ENCODE peak calls at places on chromosomes 16 and 17, in ten cellular contexts. One of them, this sample, is unnamed.

GRCh38 chr17:70661342-70662222 is 492.2 kb downstream of the KCNJ2 start:
- DNase-seq in ovary: no peak
- DNase-seq in neural crest cell: no peak
- DNase-seq in lower leg skin: no peak
- DNase-seq in breast epithelium: no peak
- DNase-seq in endothelial cell: no peak
- DNase-seq in Panc1: no peak
- DNase-seq in astrocyte of the spinal cord: peak; percentile 69
- DNase-seq in endothelial cell of umbilical vein: no peak
- DNase-seq in BJ: no peak
- DNase-seq in this sample: no peak

GRCh38 chr16:25893332-25893731 is 201.6 kb downstream of the HS3ST4 start:
- DNase-seq in ovary: no peak
- DNase-seq in neural crest cell: no peak
- DNase-seq in lower leg skin: no peak
- DNase-seq in breast epithelium: no peak
- DNase-seq in endothelial cell: no peak
- DNase-seq in Panc1: no peak
- DNase-seq in astrocyte of the spinal cord: no peak
- DNase-seq in endothelial cell of umbilical vein: no peak
- DNase-seq in BJ: no peak
- DNase-seq in this sample: no peak

GRCh38 chr16:23869052-23869451 is 33.3 kb downstream of the PRKCB start:
- DNase-seq in ovary: no peak
- DNase-seq in neural crest cell: no peak
- DNase-seq in lower leg skin: no peak
- DNase-seq in breast epithelium: no peak
- DNase-seq in endothelial cell: no peak
- DNase-seq in Panc1: no peak
- DNase-seq in astrocyte of the spinal cord: no peak
- DNase-seq in endothelial cell of umbilical vein: no peak
- DNase-seq in BJ: no peak
- DNase-seq in this sample: no peak

GRCh38 chr17:16872836-16873653 is 98.9 kb downstream of the TNFRSF13B start:
- DNase-seq in ovary: no peak
- DNase-seq in neural crest cell: peak; percentile 50
- DNase-seq in lower leg skin: no peak
- DNase-seq in breast epithelium: no peak
- DNase-seq in endothelial cell: peak; percentile 58
- DNase-seq in Panc1: no peak
- DNase-seq in astrocyte of the spinal cord: no peak
- DNase-seq in endothelial cell of umbilical vein: no peak
- DNase-seq in BJ: no peak
- DNase-seq in this sample: no peak

GRCh38 chr17:60473788-60474187 is 51.5 kb downstream of the CHCT1 start:
- DNase-seq in ovary: no peak
- DNase-seq in neural crest cell: no peak
- DNase-seq in lower leg skin: no peak
- DNase-seq in breast epithelium: no peak
- DNase-seq in endothelial cell: no peak
- DNase-seq in Panc1: no peak
- DNase-seq in astrocyte of the spinal cord: peak; percentile 8
- DNase-seq in endothelial cell of umbilical vein: no peak
- DNase-seq in BJ: no peak
- DNase-seq in this sample: no peak

GRCh38 chr17:7914771-7915610 is 1.1 kb downstream of the RNF227 start:
- DNase-seq in ovary: no peak
- DNase-seq in neural crest cell: no peak
- DNase-seq in lower leg skin: peak; percentile 50
- DNase-seq in breast epithelium: peak; percentile 59
- DNase-seq in endothelial cell: no peak
- DNase-seq in Panc1: no peak
- DNase-seq in astrocyte of the spinal cord: peak; percentile 37
- DNase-seq in endothelial cell of umbilical vein: peak; percentile 67
- DNase-seq in BJ: no peak
- DNase-seq in this sample: no peak

GRCh38 chr17:67574658-67575293 is 143.0 kb upstream of the NOL11 start:
- DNase-seq in ovary: no peak
- DNase-seq in neural crest cell: no peak
- DNase-seq in lower leg skin: no peak
- DNase-seq in breast epithelium: no peak
- DNase-seq in endothelial cell: no peak
- DNase-seq in Panc1: no peak
- DNase-seq in astrocyte of the spinal cord: no peak
- DNase-seq in endothelial cell of umbilical vein: no peak
- DNase-seq in BJ: no peak
- DNase-seq in this sample: no peak

GRCh38 chr17:74101527-74101926 is 102.0 kb upstream of the RPL38 start:
- DNase-seq in ovary: no peak
- DNase-seq in neural crest cell: no peak
- DNase-seq in lower leg skin: no peak
- DNase-seq in breast epithelium: no peak
- DNase-seq in endothelial cell: no peak
- DNase-seq in Panc1: no peak
- DNase-seq in astrocyte of the spinal cord: no peak
- DNase-seq in endothelial cell of umbilical vein: no peak
- DNase-seq in BJ: no peak
- DNase-seq in this sample: no peak

GRCh38 chr17:32746698-32747097 is 130.2 kb downstream of the MYO1D start:
- DNase-seq in ovary: no peak
- DNase-seq in neural crest cell: no peak
- DNase-seq in lower leg skin: no peak
- DNase-seq in breast epithelium: no peak
- DNase-seq in endothelial cell: no peak
- DNase-seq in Panc1: no peak
- DNase-seq in astrocyte of the spinal cord: no peak
- DNase-seq in endothelial cell of umbilical vein: no peak
- DNase-seq in BJ: no peak
- DNase-seq in this sample: no peak

GRCh38 chr16:2468725-2469398 is 2.2 kb upstream of the NTN3 start:
- DNase-seq in ovary: no peak
- DNase-seq in neural crest cell: no peak
- DNase-seq in lower leg skin: no peak
- DNase-seq in breast epithelium: no peak
- DNase-seq in endothelial cell: no peak
- DNase-seq in Panc1: no peak
- DNase-seq in astrocyte of the spinal cord: no peak
- DNase-seq in endothelial cell of umbilical vein: no peak
- DNase-seq in BJ: no peak
- DNase-seq in this sample: no peak

GRCh38 chr17:58487589-58488427 is at the start of gene HSF5:
- DNase-seq in ovary: no peak
- DNase-seq in neural crest cell: no peak
- DNase-seq in lower leg skin: no peak
- DNase-seq in breast epithelium: no peak
- DNase-seq in endothelial cell: peak; percentile 56
- DNase-seq in Panc1: no peak
- DNase-seq in astrocyte of the spinal cord: peak; percentile 2
- DNase-seq in endothelial cell of umbilical vein: peak; percentile 19
- DNase-seq in BJ: no peak
- DNase-seq in this sample: no peak

GRCh38 chr17:40178660-40179059 is 1.4 kb downstream of the RAPGEFL1 start:
- DNase-seq in ovary: no peak
- DNase-seq in neural crest cell: no peak
- DNase-seq in lower leg skin: no peak
- DNase-seq in breast epithelium: no peak
- DNase-seq in endothelial cell: no peak
- DNase-seq in Panc1: no peak
- DNase-seq in astrocyte of the spinal cord: no peak
- DNase-seq in endothelial cell of umbilical vein: no peak
- DNase-seq in BJ: no peak
- DNase-seq in this sample: no peak

GRCh38 chr17:33778505-33779398 is 476.3 kb upstream of the CCL2 start:
- DNase-seq in ovary: no peak
- DNase-seq in neural crest cell: peak; percentile 54
- DNase-seq in lower leg skin: peak; percentile 19
- DNase-seq in breast epithelium: peak; percentile 20
- DNase-seq in endothelial cell: peak; percentile 58
- DNase-seq in Panc1: peak; percentile 38
- DNase-seq in astrocyte of the spinal cord: peak; percentile 62
- DNase-seq in endothelial cell of umbilical vein: peak; percentile 57
- DNase-seq in BJ: peak; percentile 3
- DNase-seq in this sample: peak; percentile 31

GRCh38 chr16:471353-472198 is 46.1 kb downstream of the RAB11FIP3 start:
- DNase-seq in ovary: no peak
- DNase-seq in neural crest cell: peak; percentile 53
- DNase-seq in lower leg skin: no peak
- DNase-seq in breast epithelium: no peak
- DNase-seq in endothelial cell: no peak
- DNase-seq in Panc1: no peak
- DNase-seq in astrocyte of the spinal cord: peak; percentile 63
- DNase-seq in endothelial cell of umbilical vein: no peak
- DNase-seq in BJ: no peak
- DNase-seq in this sample: no peak

GRCh38 chr17:8965394-8966168 is at the start of gene PIK3R5:
- DNase-seq in ovary: no peak
- DNase-seq in neural crest cell: peak; percentile 34
- DNase-seq in lower leg skin: no peak
- DNase-seq in breast epithelium: no peak
- DNase-seq in endothelial cell: peak; percentile 67
- DNase-seq in Panc1: no peak
- DNase-seq in astrocyte of the spinal cord: no peak
- DNase-seq in endothelial cell of umbilical vein: no peak
- DNase-seq in BJ: no peak
- DNase-seq in this sample: no peak

GRCh38 chr17:46940692-46941404 is 17.9 kb downstream of the GOSR2 start:
- DNase-seq in ovary: peak; percentile 59
- DNase-seq in neural crest cell: peak; percentile 82
- DNase-seq in lower leg skin: peak; percentile 67
- DNase-seq in breast epithelium: peak; percentile 52
- DNase-seq in endothelial cell: peak; percentile 88
- DNase-seq in Panc1: peak; percentile 51
- DNase-seq in astrocyte of the spinal cord: peak; percentile 69
- DNase-seq in endothelial cell of umbilical vein: peak; percentile 78
- DNase-seq in BJ: no peak
- DNase-seq in this sample: peak; percentile 50

GRCh38 chr16:23903001-23903414 is 67.2 kb downstream of the PRKCB start:
- DNase-seq in ovary: no peak
- DNase-seq in neural crest cell: no peak
- DNase-seq in lower leg skin: no peak
- DNase-seq in breast epithelium: no peak
- DNase-seq in endothelial cell: no peak
- DNase-seq in Panc1: no peak
- DNase-seq in astrocyte of the spinal cord: no peak
- DNase-seq in endothelial cell of umbilical vein: no peak
- DNase-seq in BJ: no peak
- DNase-seq in this sample: no peak

GRCh38 chr17:29771561-29771960 is 148.8 kb upstream of the CORO6 start:
- DNase-seq in ovary: no peak
- DNase-seq in neural crest cell: no peak
- DNase-seq in lower leg skin: no peak
- DNase-seq in breast epithelium: no peak
- DNase-seq in endothelial cell: no peak
- DNase-seq in Panc1: no peak
- DNase-seq in astrocyte of the spinal cord: peak; percentile 18
- DNase-seq in endothelial cell of umbilical vein: no peak
- DNase-seq in BJ: no peak
- DNase-seq in this sample: no peak

DNA sequence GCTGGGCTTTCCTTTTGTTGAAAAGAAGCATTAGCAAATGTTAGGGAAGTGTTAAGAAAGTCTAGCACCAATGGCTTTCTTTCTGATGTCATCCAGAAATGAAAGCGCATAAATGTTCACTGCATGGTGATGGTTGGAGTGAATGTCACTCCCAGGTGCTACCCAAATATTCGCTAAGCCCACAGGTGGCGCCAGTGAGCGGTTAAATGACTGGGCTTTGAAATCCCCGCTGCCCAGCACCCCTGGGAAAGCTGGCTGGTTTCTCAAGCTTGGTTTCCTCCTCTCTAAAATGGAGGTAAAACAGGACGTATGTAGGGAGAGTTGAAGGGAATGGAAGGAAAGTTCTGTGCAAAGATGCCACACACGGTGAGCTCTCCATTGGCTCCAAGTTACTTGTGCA is 104.4 kb downstream of the IRX5 start:
- DNase-seq in ovary: no peak
- DNase-seq in neural crest cell: peak; percentile 65
- DNase-seq in lower leg skin: no peak
- DNase-seq in breast epithelium: no peak
- DNase-seq in endothelial cell: peak; percentile 71
- DNase-seq in Panc1: no peak
- DNase-seq in astrocyte of the spinal cord: no peak
- DNase-seq in endothelial cell of umbilical vein: no peak
- DNase-seq in BJ: no peak
- DNase-seq in this sample: no peak
- TF ChIP-seq CTCF in ovary: no peak
- TF ChIP-seq CTCF in neural crest cell: peak; percentile 68
- TF ChIP-seq CTCF in lower leg skin: no peak
- TF ChIP-seq CTCF in breast epithelium: no peak
- TF ChIP-seq CTCF in endothelial cell: peak; percentile 64
- TF ChIP-seq CTCF in Panc1: peak; percentile 66
- TF ChIP-seq CTCF in astrocyte of the spinal cord: peak; percentile 39
- TF ChIP-seq CTCF in endothelial cell of umbilical vein: peak; percentile 30
- TF ChIP-seq CTCF in BJ: peak; percentile 25
- TF ChIP-seq CTCF in this sample: peak; percentile 49

DNA sequence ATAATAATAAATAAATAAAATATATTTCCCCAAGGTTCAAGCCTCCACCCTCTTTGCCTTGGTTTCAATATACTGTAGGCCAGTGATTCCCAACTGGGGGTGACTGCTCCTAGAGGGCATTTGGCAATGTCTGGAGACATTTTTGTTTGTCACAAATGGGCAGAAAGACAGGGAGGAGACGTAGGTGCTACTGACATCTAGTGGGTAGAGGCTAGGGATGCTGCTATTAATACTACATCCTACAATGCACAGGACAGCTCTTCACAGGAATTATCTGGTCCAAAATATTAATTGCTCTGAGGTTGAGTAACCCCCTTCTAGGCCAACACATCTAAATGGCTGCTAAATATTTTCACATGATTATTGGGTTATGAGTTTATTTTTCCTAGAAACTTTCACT is 12.8 kb upstream of the PRR14 start:
- DNase-seq in ovary: no peak
- DNase-seq in neural crest cell: no peak
- DNase-seq in lower leg skin: no peak
- DNase-seq in breast epithelium: no peak
- DNase-seq in endothelial cell: no peak
- DNase-seq in Panc1: peak; percentile 60
- DNase-seq in astrocyte of the spinal cord: peak; percentile 40
- DNase-seq in endothelial cell of umbilical vein: peak; percentile 50
- DNase-seq in BJ: no peak
- DNase-seq in this sample: no peak
- TF ChIP-seq CTCF in ovary: no peak
- TF ChIP-seq CTCF in neural crest cell: peak; percentile 64
- TF ChIP-seq CTCF in lower leg skin: no peak
- TF ChIP-seq CTCF in breast epithelium: no peak
- TF ChIP-seq CTCF in endothelial cell: no peak
- TF ChIP-seq CTCF in Panc1: peak; percentile 80
- TF ChIP-seq CTCF in astrocyte of the spinal cord: peak; percentile 69
- TF ChIP-seq CTCF in endothelial cell of umbilical vein: peak; percentile 32
- TF ChIP-seq CTCF in BJ: peak; percentile 54
- TF ChIP-seq CTCF in this sample: no peak

GRCh38 chr16:30876867-30877266 is 17.0 kb downstream of the BCL7C start:
- DNase-seq in ovary: no peak
- DNase-seq in neural crest cell: no peak
- DNase-seq in lower leg skin: no peak
- DNase-seq in breast epithelium: no peak
- DNase-seq in endothelial cell: no peak
- DNase-seq in Panc1: no peak
- DNase-seq in astrocyte of the spinal cord: no peak
- DNase-seq in endothelial cell of umbilical vein: no peak
- DNase-seq in BJ: no peak
- DNase-seq in this sample: no peak
- TF ChIP-seq CTCF in ovary: no peak
- TF ChIP-seq CTCF in neural crest cell: no peak
- TF ChIP-seq CTCF in lower leg skin: no peak
- TF ChIP-seq CTCF in breast epithelium: no peak
- TF ChIP-seq CTCF in endothelial cell: no peak
- TF ChIP-seq CTCF in Panc1: no peak
- TF ChIP-seq CTCF in astrocyte of the spinal cord: no peak
- TF ChIP-seq CTCF in endothelial cell of umbilical vein: no peak
- TF ChIP-seq CTCF in BJ: no peak
- TF ChIP-seq CTCF in this sample: no peak

GRCh38 chr16:81212830-81213465 is 25.5 kb upstream of the BCO1 start:
- DNase-seq in ovary: no peak
- DNase-seq in neural crest cell: no peak
- DNase-seq in lower leg skin: no peak
- DNase-seq in breast epithelium: no peak
- DNase-seq in endothelial cell: no peak
- DNase-seq in Panc1: no peak
- DNase-seq in astrocyte of the spinal cord: no peak
- DNase-seq in endothelial cell of umbilical vein: no peak
- DNase-seq in BJ: no peak
- DNase-seq in this sample: no peak
- TF ChIP-seq CTCF in ovary: no peak
- TF ChIP-seq CTCF in neural crest cell: no peak
- TF ChIP-seq CTCF in lower leg skin: no peak
- TF ChIP-seq CTCF in breast epithelium: no peak
- TF ChIP-seq CTCF in endothelial cell: no peak
- TF ChIP-seq CTCF in Panc1: no peak
- TF ChIP-seq CTCF in astrocyte of the spinal cord: no peak
- TF ChIP-seq CTCF in endothelial cell of umbilical vein: no peak
- TF ChIP-seq CTCF in BJ: no peak
- TF ChIP-seq CTCF in this sample: no peak